ENCODE peak calls at places on chromosomes 3 and 15, in nine cellular contexts. One of them, this sample, is unnamed.
A peak's percentile ranks its signal among the peaks of the same experiment; 100 is the strongest.

GRCh38 chr3:45104715-45105711 is 41.2 kb downstream of the CDCP1 start:
- DNase-seq in A549: no peak
- DNase-seq in esophagus squamous epithelium: no peak
- DNase-seq in breast epithelium: no peak
- DNase-seq in HCT116: no peak
- DNase-seq in ovary: no peak
- DNase-seq in tibial nerve: no peak
- DNase-seq in upper lobe of left lung: no peak
- DNase-seq in adrenal gland: no peak
- DNase-seq in this sample: peak; percentile 13

GRCh38 chr15:55407631-55407948 is 569 bp downstream of the CCPG1 start:
- DNase-seq in A549: peak; percentile 75
- DNase-seq in esophagus squamous epithelium: no peak
- DNase-seq in breast epithelium: no peak
- DNase-seq in HCT116: no peak
- DNase-seq in ovary: no peak
- DNase-seq in tibial nerve: peak; percentile 5
- DNase-seq in upper lobe of left lung: no peak
- DNase-seq in adrenal gland: no peak
- DNase-seq in this sample: no peak

GRCh38 chr3:21274000-21274671 is 476.9 kb downstream of the ZNF385D start:
- DNase-seq in A549: no peak
- DNase-seq in esophagus squamous epithelium: no peak
- DNase-seq in breast epithelium: no peak
- DNase-seq in HCT116: no peak
- DNase-seq in ovary: no peak
- DNase-seq in tibial nerve: no peak
- DNase-seq in upper lobe of left lung: no peak
- DNase-seq in adrenal gland: no peak
- DNase-seq in this sample: no peak

GRCh38 chr3:8301977-8302589 is 199.5 kb upstream of the LMCD1 start:
- DNase-seq in A549: peak; percentile 61
- DNase-seq in esophagus squamous epithelium: no peak
- DNase-seq in breast epithelium: no peak
- DNase-seq in HCT116: peak; percentile 35
- DNase-seq in ovary: no peak
- DNase-seq in tibial nerve: no peak
- DNase-seq in upper lobe of left lung: no peak
- DNase-seq in adrenal gland: no peak
- DNase-seq in this sample: no peak

GRCh38 chr15:52857937-52858336 is 67.8 kb upstream of the ONECUT1 start:
- DNase-seq in A549: peak; percentile 13
- DNase-seq in esophagus squamous epithelium: no peak
- DNase-seq in breast epithelium: no peak
- DNase-seq in HCT116: no peak
- DNase-seq in ovary: no peak
- DNase-seq in tibial nerve: no peak
- DNase-seq in upper lobe of left lung: no peak
- DNase-seq in adrenal gland: no peak
- DNase-seq in this sample: no peak

GRCh38 chr3:30292192-30292893 is 314.1 kb upstream of the TGFBR2 start:
- DNase-seq in A549: peak; percentile 60
- DNase-seq in esophagus squamous epithelium: no peak
- DNase-seq in breast epithelium: no peak
- DNase-seq in HCT116: peak; percentile 18
- DNase-seq in ovary: no peak
- DNase-seq in tibial nerve: no peak
- DNase-seq in upper lobe of left lung: no peak
- DNase-seq in adrenal gland: no peak
- DNase-seq in this sample: no peak

GRCh38 chr15:69760890-69761568 is 308.4 kb downstream of the RPLP1 start:
- DNase-seq in A549: peak; percentile 37
- DNase-seq in esophagus squamous epithelium: no peak
- DNase-seq in breast epithelium: peak; percentile 25
- DNase-seq in HCT116: peak; percentile 86
- DNase-seq in ovary: peak; percentile 44
- DNase-seq in tibial nerve: peak; percentile 69
- DNase-seq in upper lobe of left lung: no peak
- DNase-seq in adrenal gland: peak; percentile 91
- DNase-seq in this sample: peak; percentile 79

GRCh38 chr3:83435173-83435572 is 1523.6 kb upstream of the CADM2 start:
- DNase-seq in A549: peak; percentile 5
- DNase-seq in esophagus squamous epithelium: no peak
- DNase-seq in breast epithelium: no peak
- DNase-seq in HCT116: no peak
- DNase-seq in ovary: no peak
- DNase-seq in tibial nerve: no peak
- DNase-seq in upper lobe of left lung: peak; percentile 16
- DNase-seq in adrenal gland: no peak
- DNase-seq in this sample: no peak

DNA sequence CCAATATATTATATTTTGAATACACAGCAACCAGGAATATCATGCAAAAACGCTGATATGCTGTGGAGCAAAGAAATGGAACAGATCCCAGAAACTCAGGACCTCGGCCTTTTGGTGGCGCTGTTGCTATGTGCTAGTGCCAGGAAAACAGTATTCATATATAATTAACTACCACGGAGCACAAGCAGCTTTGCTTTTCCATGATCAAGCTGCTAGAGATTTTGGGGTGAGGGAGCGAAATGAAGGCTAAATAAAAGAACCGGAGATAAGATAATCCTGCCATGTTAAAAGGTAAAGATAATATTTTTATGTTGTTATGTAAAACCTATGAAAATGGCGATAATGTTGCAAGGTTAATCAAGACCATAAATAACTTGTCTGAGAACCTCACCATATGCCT is 157.7 kb upstream of the FAM3D start:
- DNase-seq in A549: peak; percentile 46
- DNase-seq in esophagus squamous epithelium: no peak
- DNase-seq in breast epithelium: no peak
- DNase-seq in HCT116: peak; percentile 42
- DNase-seq in ovary: no peak
- DNase-seq in tibial nerve: peak; percentile 38
- DNase-seq in upper lobe of left lung: no peak
- DNase-seq in adrenal gland: peak; percentile 29
- DNase-seq in this sample: no peak
- H3K4me3 ChIP-seq in A549: no peak overlapping the region
- H3K4me3 ChIP-seq in esophagus squamous epithelium: no peak overlapping the region
- H3K4me3 ChIP-seq in breast epithelium: no peak overlapping the region
- H3K4me3 ChIP-seq in HCT116: no peak overlapping the region
- H3K4me3 ChIP-seq in ovary: no peak overlapping the region
- H3K4me3 ChIP-seq in tibial nerve: no peak overlapping the region
- H3K4me3 ChIP-seq in upper lobe of left lung: no peak overlapping the region
- H3K4me3 ChIP-seq in adrenal gland: no peak overlapping the region
- H3K4me3 ChIP-seq in this sample: no peak overlapping the region

GRCh38 chr15:56732135-56732880 is 1.0 kb downstream of the ZNF280D start:
- DNase-seq in A549: peak; percentile 10
- DNase-seq in esophagus squamous epithelium: no peak
- DNase-seq in breast epithelium: no peak
- DNase-seq in HCT116: no peak
- DNase-seq in ovary: no peak
- DNase-seq in tibial nerve: peak; percentile 23
- DNase-seq in upper lobe of left lung: no peak
- DNase-seq in adrenal gland: no peak
- DNase-seq in this sample: no peak

GRCh38 chr15:56731571-56731970 is 1.7 kb downstream of the ZNF280D start:
- DNase-seq in A549: no peak
- DNase-seq in esophagus squamous epithelium: no peak
- DNase-seq in breast epithelium: no peak
- DNase-seq in HCT116: no peak
- DNase-seq in ovary: no peak
- DNase-seq in tibial nerve: no peak
- DNase-seq in upper lobe of left lung: no peak
- DNase-seq in adrenal gland: no peak
- DNase-seq in this sample: no peak

GRCh38 chr15:56734013-56734625 is 810 bp upstream of the ZNF280D start:
- DNase-seq in A549: peak; percentile 36
- DNase-seq in esophagus squamous epithelium: no peak
- DNase-seq in breast epithelium: no peak
- DNase-seq in HCT116: no peak
- DNase-seq in ovary: peak; percentile 28
- DNase-seq in tibial nerve: no peak
- DNase-seq in upper lobe of left lung: no peak
- DNase-seq in adrenal gland: no peak
- DNase-seq in this sample: no peak

GRCh38 chr15:56732881-56733130 is 503 bp downstream of the ZNF280D start:
- DNase-seq in A549: no peak
- DNase-seq in esophagus squamous epithelium: no peak
- DNase-seq in breast epithelium: peak; percentile 44
- DNase-seq in HCT116: peak; percentile 15
- DNase-seq in ovary: no peak
- DNase-seq in tibial nerve: peak; percentile 47
- DNase-seq in upper lobe of left lung: no peak
- DNase-seq in adrenal gland: no peak
- DNase-seq in this sample: peak; percentile 66

GRCh38 chr15:56733131-56734012 is at the start of gene ZNF280D:
- DNase-seq in A549: peak; percentile 95
- DNase-seq in esophagus squamous epithelium: peak; percentile 54
- DNase-seq in breast epithelium: peak; percentile 80
- DNase-seq in HCT116: peak; percentile 69
- DNase-seq in ovary: peak; percentile 91
- DNase-seq in tibial nerve: peak; percentile 83
- DNase-seq in upper lobe of left lung: peak; percentile 96
- DNase-seq in adrenal gland: peak; percentile 92
- DNase-seq in this sample: peak; percentile 83
- TF ChIP-seq POLR2A in A549: peak; percentile 61
- TF ChIP-seq POLR2A in esophagus squamous epithelium: no peak
- TF ChIP-seq POLR2A in breast epithelium: no peak
- TF ChIP-seq POLR2A in HCT116: no peak
- TF ChIP-seq POLR2A in ovary: peak; percentile 27
- TF ChIP-seq POLR2A in tibial nerve: peak; percentile 36
- TF ChIP-seq POLR2A in upper lobe of left lung: peak; percentile 35
- TF ChIP-seq POLR2A in adrenal gland: peak; percentile 81
- TF ChIP-seq POLR2A in this sample: no peak

GRCh38 chr15:101490408-101490891 is 943 bp upstream of the PCSK6 start:
- DNase-seq in A549: no peak
- DNase-seq in esophagus squamous epithelium: no peak
- DNase-seq in breast epithelium: no peak
- DNase-seq in HCT116: no peak
- DNase-seq in ovary: no peak
- DNase-seq in tibial nerve: no peak
- DNase-seq in upper lobe of left lung: no peak
- DNase-seq in adrenal gland: no peak
- DNase-seq in this sample: no peak

GRCh38 chr15:101490922-101491738 is 1.6 kb upstream of the PCSK6 start:
- DNase-seq in A549: no peak
- DNase-seq in esophagus squamous epithelium: no peak
- DNase-seq in breast epithelium: no peak
- DNase-seq in HCT116: no peak
- DNase-seq in ovary: no peak
- DNase-seq in tibial nerve: no peak
- DNase-seq in upper lobe of left lung: no peak
- DNase-seq in adrenal gland: no peak
- DNase-seq in this sample: no peak

GRCh38 chr15:101489633-101490407 is at the start of gene PCSK6:
- DNase-seq in A549: peak; percentile 31
- DNase-seq in esophagus squamous epithelium: no peak
- DNase-seq in breast epithelium: no peak
- DNase-seq in HCT116: no peak
- DNase-seq in ovary: no peak
- DNase-seq in tibial nerve: no peak
- DNase-seq in upper lobe of left lung: peak; percentile 89
- DNase-seq in adrenal gland: no peak
- DNase-seq in this sample: no peak

GRCh38 chr15:101488300-101489164 is 975 bp downstream of the PCSK6 start:
- DNase-seq in A549: no peak
- DNase-seq in esophagus squamous epithelium: no peak
- DNase-seq in breast epithelium: no peak
- DNase-seq in HCT116: no peak
- DNase-seq in ovary: no peak
- DNase-seq in tibial nerve: no peak
- DNase-seq in upper lobe of left lung: peak; percentile 84
- DNase-seq in adrenal gland: no peak
- DNase-seq in this sample: peak; percentile 80

DNA sequence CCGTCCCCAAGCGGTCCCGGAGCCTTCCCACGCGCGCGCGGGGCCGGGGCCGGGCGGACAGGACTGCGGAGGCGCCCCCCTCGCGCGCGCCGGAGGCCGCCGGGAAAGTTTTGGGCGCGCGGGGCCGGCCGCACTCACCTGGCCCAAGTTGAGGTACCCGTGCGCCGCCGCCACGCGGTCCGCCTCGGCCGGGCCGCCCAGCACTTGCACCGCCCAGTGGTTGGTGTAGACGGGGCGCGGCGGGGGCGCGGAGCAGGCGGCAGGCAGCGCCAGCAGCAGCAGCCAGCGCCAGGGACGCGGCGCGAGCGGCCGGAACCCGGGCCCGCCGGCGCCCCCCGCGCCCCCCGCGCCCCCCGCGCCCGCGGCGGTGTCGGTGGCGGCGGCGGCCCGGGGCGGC is 273 bp downstream of the PCSK6 start:
- DNase-seq in A549: peak; percentile 69
- DNase-seq in esophagus squamous epithelium: no peak
- DNase-seq in breast epithelium: no peak
- DNase-seq in HCT116: peak; percentile 18
- DNase-seq in ovary: no peak
- DNase-seq in tibial nerve: no peak
- DNase-seq in upper lobe of left lung: peak; percentile 92
- DNase-seq in adrenal gland: no peak
- DNase-seq in this sample: peak; percentile 82
- H3K4me3 ChIP-seq in A549: peak overlapping the region; percentile 82
- H3K4me3 ChIP-seq in esophagus squamous epithelium: peak overlapping the region; percentile 39
- H3K4me3 ChIP-seq in breast epithelium: peak overlapping the region; percentile 67
- H3K4me3 ChIP-seq in HCT116: peak overlapping the region; percentile 63
- H3K4me3 ChIP-seq in ovary: peak overlapping the region; percentile 10
- H3K4me3 ChIP-seq in tibial nerve: no peak overlapping the region
- H3K4me3 ChIP-seq in upper lobe of left lung: peak overlapping the region; percentile 40
- H3K4me3 ChIP-seq in adrenal gland: no peak overlapping the region
- H3K4me3 ChIP-seq in this sample: no peak overlapping the region

GRCh38 chr3:146156060-146156459 is 4.9 kb downstream of the PLOD2 start:
- DNase-seq in A549: no peak
- DNase-seq in esophagus squamous epithelium: no peak
- DNase-seq in breast epithelium: no peak
- DNase-seq in HCT116: no peak
- DNase-seq in ovary: no peak
- DNase-seq in tibial nerve: no peak
- DNase-seq in upper lobe of left lung: no peak
- DNase-seq in adrenal gland: no peak
- DNase-seq in this sample: no peak

GRCh38 chr3:146155022-146155421 is 6.0 kb downstream of the PLOD2 start:
- DNase-seq in A549: no peak
- DNase-seq in esophagus squamous epithelium: no peak
- DNase-seq in breast epithelium: no peak
- DNase-seq in HCT116: no peak
- DNase-seq in ovary: no peak
- DNase-seq in tibial nerve: no peak
- DNase-seq in upper lobe of left lung: no peak
- DNase-seq in adrenal gland: no peak
- DNase-seq in this sample: no peak

GRCh38 chr3:146154316-146154715 is 6.7 kb downstream of the PLOD2 start:
- DNase-seq in A549: no peak
- DNase-seq in esophagus squamous epithelium: no peak
- DNase-seq in breast epithelium: no peak
- DNase-seq in HCT116: no peak
- DNase-seq in ovary: no peak
- DNase-seq in tibial nerve: no peak
- DNase-seq in upper lobe of left lung: no peak
- DNase-seq in adrenal gland: no peak
- DNase-seq in this sample: no peak

GRCh38 chr3:146153429-146153828 is 7.6 kb downstream of the PLOD2 start:
- DNase-seq in A549: no peak
- DNase-seq in esophagus squamous epithelium: no peak
- DNase-seq in breast epithelium: no peak
- DNase-seq in HCT116: no peak
- DNase-seq in ovary: no peak
- DNase-seq in tibial nerve: no peak
- DNase-seq in upper lobe of left lung: no peak
- DNase-seq in adrenal gland: no peak
- DNase-seq in this sample: no peak

GRCh38 chr3:146152841-146153240 is 8.1 kb downstream of the PLOD2 start:
- DNase-seq in A549: no peak
- DNase-seq in esophagus squamous epithelium: no peak
- DNase-seq in breast epithelium: peak; percentile 52
- DNase-seq in HCT116: no peak
- DNase-seq in ovary: no peak
- DNase-seq in tibial nerve: no peak
- DNase-seq in upper lobe of left lung: no peak
- DNase-seq in adrenal gland: no peak
- DNase-seq in this sample: no peak
- TF ChIP-seq POLR2A in A549: no peak
- TF ChIP-seq POLR2A in esophagus squamous epithelium: no peak
- TF ChIP-seq POLR2A in breast epithelium: no peak
- TF ChIP-seq POLR2A in HCT116: no peak
- TF ChIP-seq POLR2A in ovary: no peak
- TF ChIP-seq POLR2A in tibial nerve: no peak
- TF ChIP-seq POLR2A in upper lobe of left lung: no peak
- TF ChIP-seq POLR2A in adrenal gland: no peak
- TF ChIP-seq POLR2A in this sample: no peak